ENCODE peak calls at places on chromosomes 5 and 9, in four cellular contexts. One of them, this sample, is unnamed.

GRCh38 chr9:72954431-72955420 is 1.9 kb upstream of the ALDH1A1 start:
- DNase-seq in HepG2: no peak
- DNase-seq in K562: no peak
- DNase-seq in GM12878: no peak
- DNase-seq in this sample: no peak

GRCh38 chr5:173697931-173698579 is 81.6 kb upstream of the BOD1 start:
- DNase-seq in HepG2: no peak
- DNase-seq in K562: no peak
- DNase-seq in GM12878: no peak
- DNase-seq in this sample: no peak

GRCh38 chr9:6538666-6539071 is 106.9 kb downstream of the GLDC start:
- DNase-seq in HepG2: no peak
- DNase-seq in K562: no peak
- DNase-seq in GM12878: no peak
- DNase-seq in this sample: no peak

GRCh38 chr5:134349463-134349862 is 17.5 kb downstream of the CDKL3 start:
- DNase-seq in HepG2: peak
- DNase-seq in K562: no peak
- DNase-seq in GM12878: no peak
- DNase-seq in this sample: no peak

GRCh38 chr5:148791334-148791667 is 35.1 kb upstream of the ADRB2 start:
- DNase-seq in HepG2: no peak
- DNase-seq in K562: no peak
- DNase-seq in GM12878: peak
- DNase-seq in this sample: no peak

GRCh38 chr9:134734270-134734669 is 92.7 kb downstream of the COL5A1 start:
- DNase-seq in HepG2: peak
- DNase-seq in K562: no peak
- DNase-seq in GM12878: no peak
- DNase-seq in this sample: no peak

GRCh38 chr9:33455952-33456351 is 8.6 kb upstream of the AQP3 start:
- DNase-seq in HepG2: no peak
- DNase-seq in K562: no peak
- DNase-seq in GM12878: no peak
- DNase-seq in this sample: no peak

GRCh38 chr5:112681481-112681908 is 56.2 kb upstream of the APC start:
- DNase-seq in HepG2: no peak
- DNase-seq in K562: no peak
- DNase-seq in GM12878: peak
- DNase-seq in this sample: no peak

GRCh38 chr5:39175273-39175955 is 43.9 kb downstream of the FYB1 start:
- DNase-seq in HepG2: no peak
- DNase-seq in K562: peak
- DNase-seq in GM12878: no peak
- DNase-seq in this sample: peak

GRCh38 chr9:125183561-125183960 is 6.0 kb downstream of the PPP6C start:
- DNase-seq in HepG2: no peak
- DNase-seq in K562: no peak
- DNase-seq in GM12878: no peak
- DNase-seq in this sample: no peak

GRCh38 chr5:435961-436640 is 6.9 kb upstream of the EXOC3 start:
- DNase-seq in HepG2: peak
- DNase-seq in K562: no peak
- DNase-seq in GM12878: no peak
- DNase-seq in this sample: peak

GRCh38 chr9:83266618-83267543 is 203.9 kb upstream of the RASEF start:
- DNase-seq in HepG2: peak
- DNase-seq in K562: peak
- DNase-seq in GM12878: no peak
- DNase-seq in this sample: no peak

GRCh38 chr9:72856985-72857631 is 95.7 kb downstream of the ALDH1A1 start:
- DNase-seq in HepG2: peak
- DNase-seq in K562: peak
- DNase-seq in GM12878: no peak
- DNase-seq in this sample: peak

GRCh38 chr9:4704129-4704528 is 24.8 kb downstream of the CDC37L1 start:
- DNase-seq in HepG2: no peak
- DNase-seq in K562: no peak
- DNase-seq in GM12878: no peak
- DNase-seq in this sample: no peak

DNA sequence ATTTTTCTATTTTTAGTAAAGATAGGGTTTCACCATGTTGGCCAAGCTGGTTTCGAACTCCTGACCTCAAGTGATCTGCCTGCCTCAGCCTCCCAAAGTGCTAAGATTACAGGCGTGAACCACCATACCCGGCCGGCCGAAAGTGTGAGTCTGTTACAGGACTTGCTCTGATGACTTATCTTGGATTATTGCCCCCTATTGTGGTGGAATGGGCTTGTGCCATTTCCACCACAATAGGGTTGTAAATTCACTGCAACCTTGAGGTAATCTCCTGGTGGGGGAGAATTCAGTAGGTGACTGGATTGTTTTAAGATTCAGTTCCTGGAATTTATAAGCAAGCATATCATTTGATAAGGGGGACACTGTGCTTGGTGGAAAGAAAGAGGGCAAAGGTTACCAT is 15.0 kb upstream of the HMGCR start:
- DNase-seq in HepG2: no peak
- DNase-seq in K562: no peak
- DNase-seq in GM12878: no peak
- DNase-seq in this sample: peak
- TF ChIP-seq JUNB in HepG2: no peak
- TF ChIP-seq JUNB in K562: no peak
- TF ChIP-seq JUNB in GM12878: no peak
- TF ChIP-seq JUNB in this sample: no peak

GRCh38 chr5:45385321-45386058 is 310.7 kb downstream of the HCN1 start:
- DNase-seq in HepG2: no peak
- DNase-seq in K562: no peak
- DNase-seq in GM12878: no peak
- DNase-seq in this sample: no peak
- TF ChIP-seq POLR2AphosphoS5 in HepG2: no peak
- TF ChIP-seq POLR2AphosphoS5 in K562: no peak
- TF ChIP-seq POLR2AphosphoS5 in GM12878: no peak
- TF ChIP-seq POLR2AphosphoS5 in this sample: no peak

DNA sequence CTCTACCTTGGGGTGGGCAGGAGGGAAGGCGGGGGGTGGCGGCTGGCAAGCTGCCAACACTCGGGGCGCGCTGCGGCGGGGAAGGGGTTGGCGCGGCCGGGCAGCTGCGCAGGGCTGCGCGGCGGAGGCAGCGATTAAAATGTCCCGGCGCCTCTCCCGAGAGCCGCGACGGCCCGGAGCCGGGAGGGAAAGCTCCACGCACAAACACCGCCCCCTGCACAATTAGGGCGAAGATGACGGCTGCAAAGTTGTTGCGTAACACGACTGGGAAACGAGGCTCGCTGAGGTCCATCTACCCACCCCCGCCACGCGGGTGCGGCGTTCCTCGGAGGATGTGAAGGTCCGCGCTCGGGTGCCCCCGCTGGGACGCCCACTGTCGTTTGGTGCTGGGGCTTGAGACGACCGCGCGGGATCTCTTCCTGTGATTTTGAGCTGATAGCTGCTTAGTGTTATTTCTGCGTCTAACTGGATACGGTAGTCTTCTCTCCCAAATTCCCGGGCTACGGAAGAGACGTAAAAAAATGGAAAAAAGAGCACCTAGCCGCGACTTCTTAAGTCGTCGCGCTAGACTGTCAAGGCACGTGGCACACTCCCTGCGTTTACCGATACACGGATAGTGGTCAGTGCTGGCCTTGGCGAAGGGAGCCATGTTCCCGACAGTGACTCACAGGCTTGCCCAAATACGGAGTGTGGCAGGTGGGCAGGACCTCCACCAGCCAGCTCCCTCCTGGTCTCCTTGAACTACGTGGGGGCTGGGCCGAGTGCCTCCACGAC is 958 bp upstream of the NFIL3 start:
- DNase-seq in HepG2: peak
- DNase-seq in K562: peak
- DNase-seq in GM12878: no peak
- DNase-seq in this sample: peak
- TF ChIP-seq EZH2 in HepG2: no peak
- TF ChIP-seq EZH2 in K562: no peak
- TF ChIP-seq EZH2 in GM12878: no peak
- TF ChIP-seq EZH2 in this sample: no peak

GRCh38 chr9:114164191-114164794 is 9.0 kb downstream of the COL27A1 start:
- DNase-seq in HepG2: no peak
- DNase-seq in K562: no peak
- DNase-seq in GM12878: no peak
- DNase-seq in this sample: no peak

GRCh38 chr9:114165407-114166102 is 10.2 kb downstream of the COL27A1 start:
- DNase-seq in HepG2: no peak
- DNase-seq in K562: no peak
- DNase-seq in GM12878: no peak
- DNase-seq in this sample: no peak

GRCh38 chr9:114166103-114166470 is 10.8 kb downstream of the COL27A1 start:
- DNase-seq in HepG2: no peak
- DNase-seq in K562: no peak
- DNase-seq in GM12878: no peak
- DNase-seq in this sample: no peak

GRCh38 chr9:114161518-114161917 is 6.2 kb downstream of the COL27A1 start:
- DNase-seq in HepG2: no peak
- DNase-seq in K562: no peak
- DNase-seq in GM12878: no peak
- DNase-seq in this sample: no peak

DNA sequence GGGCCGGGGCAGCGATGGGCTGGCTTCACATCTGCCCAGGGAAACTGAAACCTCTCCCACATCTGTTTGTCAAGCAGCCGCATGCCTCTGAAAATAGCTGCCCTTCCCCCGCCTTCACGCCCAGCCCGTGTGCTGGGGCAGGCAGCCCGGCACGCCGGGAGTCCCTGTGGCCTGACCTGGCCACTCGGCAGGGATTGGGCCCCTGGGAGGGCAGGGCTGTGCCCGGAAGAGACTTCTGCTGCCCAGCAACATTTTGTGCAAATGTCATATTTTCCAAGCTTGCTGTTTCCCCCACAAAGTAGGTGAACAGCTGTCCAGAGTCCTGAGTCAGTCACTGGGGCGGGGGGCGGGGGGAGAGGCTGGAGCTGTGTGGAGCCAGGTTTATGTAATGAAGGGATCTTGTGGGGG is 8.2 kb downstream of the COL27A1 start:
- DNase-seq in HepG2: peak
- DNase-seq in K562: no peak
- DNase-seq in GM12878: no peak
- DNase-seq in this sample: peak
- TF ChIP-seq JUNB in HepG2: no peak
- TF ChIP-seq JUNB in K562: no peak
- TF ChIP-seq JUNB in GM12878: no peak
- TF ChIP-seq JUNB in this sample: no peak

This sample was measured in GM23338.